ENCODE peak calls at places on chromosomes 3 and 15, in four cellular contexts. U is amygdala, R is PC-3, O is omental fat pad. I is an unnamed sample.

GRCh38 chr15:98648654-98649537 is 557 bp downstream of the IGF1R start:
- DNase-seq in U (no peak), R (peak), O (no peak), I (peak)

GRCh38 chr3:4211610-4212009 is 91.6 kb upstream of the SETMAR start:
- DNase-seq in U (no peak), R (no peak), O (no peak), I (no peak)

GRCh38 chr3:121231872-121232271 is 313.9 kb downstream of the POLQ start:
- DNase-seq in U (no peak), R (no peak), O (no peak), I (no peak)

GRCh38 chr15:48604567-48604966 is 40.9 kb downstream of the FBN1 start:
- DNase-seq in U (no peak), R (no peak), O (no peak), I (no peak)

GRCh38 chr3:119510690-119511089 is 12.3 kb downstream of the TIMMDC1 start:
- DNase-seq in U (no peak), R (no peak), O (no peak), I (no peak)

GRCh38 chr15:71800190-71800589 is 10.2 kb upstream of the NR2E3 start:
- DNase-seq in U (no peak), R (peak), O (no peak), I (no peak)

GRCh38 chr3:86990734-86991481 is at the start of gene VGLL3:
- DNase-seq in U (no peak), R (peak), O (no peak), I (peak)

GRCh38 chr3:156535162-156535627 is 19.7 kb downstream of the SSR3 start:
- DNase-seq in U (no peak), R (peak), O (no peak), I (no peak)

GRCh38 chr3:71752911-71753715 is 542 bp upstream of the GPR27 start:
- DNase-seq in U (no peak), R (no peak), O (no peak), I (peak)

GRCh38 chr3:127212711-127213110 is 19.8 kb downstream of the PRR23E start:
- DNase-seq in U (no peak), R (no peak), O (no peak), I (no peak)

GRCh38 chr3:114452176-114452744 is 158.4 kb downstream of the TIGIT start:
- DNase-seq in U (no peak), R (no peak), O (no peak), I (no peak)

GRCh38 chr3:86794336-86795065 is 196.4 kb downstream of the VGLL3 start:
- DNase-seq in U (no peak), R (no peak), O (no peak), I (no peak)

GRCh38 chr15:45616901-45617323 is 17.9 kb upstream of the SQOR start:
- DNase-seq in U (no peak), R (peak), O (no peak), I (no peak)

GRCh38 chr3:44323341-44323955 is 15.1 kb upstream of the TCAIM start:
- DNase-seq in U (no peak), R (peak), O (peak), I (peak)

GRCh38 chr15:31016446-31016915 is 25.1 kb upstream of the MTMR10 start:
- DNase-seq in U (no peak), R (no peak), O (no peak), I (no peak)

GRCh38 chr3:76940181-76940770 is 99.6 kb upstream of the ROBO2 start:
- DNase-seq in U (no peak), R (no peak), O (no peak), I (no peak)

GRCh38 chr3:11532865-11533490 is 110.7 kb downstream of the VGLL4 start:
- DNase-seq in U (no peak), R (no peak), O (no peak), I (no peak)

GRCh38 chr15:60477991-60478632 is 830 bp downstream of the ICE2 start:
- DNase-seq in U (no peak), R (peak), O (no peak), I (no peak)

GRCh38 chr3:33046521-33046920 is 50.4 kb downstream of the GLB1 start:
- DNase-seq in U (no peak), R (no peak), O (no peak), I (no peak)

GRCh38 chr15:35181538-35181937 is 96.4 kb upstream of the NANOGP8 start:
- DNase-seq in U (no peak), R (peak), O (no peak), I (no peak)

GRCh38 chr3:112446343-112446742 is 52.9 kb downstream of the BTLA start:
- DNase-seq in U (no peak), R (no peak), O (no peak), I (no peak)

GRCh38 chr3:150385296-150386242 is 22.5 kb upstream of the TSC22D2 start:
- DNase-seq in U (no peak), R (no peak), O (no peak), I (no peak)

GRCh38 chr3:89504432-89504831 is 397.0 kb downstream of the EPHA3 start:
- DNase-seq in U (no peak), R (no peak), O (no peak), I (no peak)

GRCh38 chr3:11144996-11145395 is 9.3 kb upstream of the HRH1 start:
- DNase-seq in U (no peak), R (no peak), O (no peak), I (no peak)

GRCh38 chr3:58952128-58952917 is 97.5 kb downstream of the CFAP20DC start:
- DNase-seq in U (no peak), R (no peak), O (no peak), I (no peak)

GRCh38 chr3:49399467-49399866 is 12.3 kb downstream of the RHOA start:
- DNase-seq in U (no peak), R (no peak), O (no peak), I (no peak)

GRCh38 chr3:124033360-124034015 is 41.6 kb upstream of the ROPN1 start:
- DNase-seq in U (no peak), R (peak), O (no peak), I (peak)

GRCh38 chr3:65425880-65426279 is 612.8 kb downstream of the MAGI1 start:
- DNase-seq in U (no peak), R (peak), O (no peak), I (no peak)

GRCh38 chr3:170585008-170585936 is 603 bp downstream of the SLC7A14 start:
- DNase-seq in U (no peak), R (no peak), O (no peak), I (no peak)

GRCh38 chr3:105957722-105958121 is 88.9 kb upstream of the CBLB start:
- DNase-seq in U (no peak), R (peak), O (no peak), I (no peak)

GRCh38 chr3:183275418-183275817 is 22.4 kb downstream of the B3GNT5 start:
- DNase-seq in U (no peak), R (peak), O (no peak), I (no peak)

GRCh38 chr15:95247068-95247984 is 1016.0 kb downstream of the MCTP2 start:
- DNase-seq in U (no peak), R (peak), O (no peak), I (no peak)

GRCh38 chr15:66165856-66166255 is 87.7 kb downstream of the MEGF11 start:
- DNase-seq in U (no peak), R (no peak), O (no peak), I (no peak)